ENCODE peak calls at places on chromosome 14, in nine cellular contexts. One of them, this sample, is unnamed.

GRCh38 chr14:24075485-24076301 is 4.3 kb downstream of the CPNE6 start:
- DNase-seq in H1: no peak
- DNase-seq in RWPE2: no peak
- DNase-seq in lower lobe of right lung: no peak
- DNase-seq in GM12878: no peak
- DNase-seq in GM06990: peak; percentile 36
- DNase-seq in stomach: peak; percentile 54
- DNase-seq in choroid plexus epithelial cell: no peak
- DNase-seq in upper lobe of right lung: no peak
- DNase-seq in this sample: no peak

GRCh38 chr14:92615451-92615850 is 101.9 kb downstream of the RIN3 start:
- DNase-seq in stomach: no peak
- DNase-seq in upper lobe of right lung: no peak
- DNase-seq in H1: no peak
- DNase-seq in choroid plexus epithelial cell: no peak
- DNase-seq in RWPE2: no peak
- DNase-seq in GM06990: peak; percentile 52
- DNase-seq in GM12878: peak; percentile 66
- DNase-seq in lower lobe of right lung: no peak
- DNase-seq in this sample: no peak

GRCh38 chr14:89625988-89626806 is 209.2 kb upstream of the FOXN3 start:
- DNase-seq in H1: no peak
- DNase-seq in choroid plexus epithelial cell: no peak
- DNase-seq in GM06990: no peak
- DNase-seq in stomach: no peak
- DNase-seq in upper lobe of right lung: no peak
- DNase-seq in GM12878: no peak
- DNase-seq in lower lobe of right lung: no peak
- DNase-seq in RWPE2: no peak
- DNase-seq in this sample: no peak

GRCh38 chr14:37563189-37563588 is 31.9 kb downstream of the FOXA1 start:
- DNase-seq in upper lobe of right lung: no peak
- DNase-seq in H1: no peak
- DNase-seq in choroid plexus epithelial cell: no peak
- DNase-seq in stomach: no peak
- DNase-seq in GM06990: no peak
- DNase-seq in RWPE2: no peak
- DNase-seq in GM12878: no peak
- DNase-seq in lower lobe of right lung: no peak
- DNase-seq in this sample: no peak

GRCh38 chr14:103949386-103949785 is 7.1 kb upstream of the RD3L start:
- DNase-seq in GM06990: no peak
- DNase-seq in lower lobe of right lung: no peak
- DNase-seq in GM12878: no peak
- DNase-seq in H1: no peak
- DNase-seq in choroid plexus epithelial cell: peak; percentile 40
- DNase-seq in upper lobe of right lung: no peak
- DNase-seq in stomach: no peak
- DNase-seq in RWPE2: no peak
- DNase-seq in this sample: no peak

GRCh38 chr14:41901089-41901488 is 294.4 kb downstream of the LRFN5 start:
- DNase-seq in lower lobe of right lung: no peak
- DNase-seq in stomach: no peak
- DNase-seq in upper lobe of right lung: no peak
- DNase-seq in RWPE2: no peak
- DNase-seq in H1: no peak
- DNase-seq in GM12878: no peak
- DNase-seq in choroid plexus epithelial cell: no peak
- DNase-seq in GM06990: no peak
- DNase-seq in this sample: no peak

GRCh38 chr14:73789996-73790581 is 61.5 kb upstream of the PTGR2 start:
- DNase-seq in stomach: no peak
- DNase-seq in upper lobe of right lung: no peak
- DNase-seq in choroid plexus epithelial cell: peak; percentile 97
- DNase-seq in RWPE2: no peak
- DNase-seq in GM06990: no peak
- DNase-seq in lower lobe of right lung: no peak
- DNase-seq in GM12878: no peak
- DNase-seq in H1: no peak
- DNase-seq in this sample: peak; percentile 99

GRCh38 chr14:86999076-86999475 is 993.9 kb downstream of the GALC start:
- DNase-seq in RWPE2: no peak
- DNase-seq in choroid plexus epithelial cell: no peak
- DNase-seq in stomach: no peak
- DNase-seq in upper lobe of right lung: no peak
- DNase-seq in GM06990: no peak
- DNase-seq in H1: no peak
- DNase-seq in lower lobe of right lung: no peak
- DNase-seq in GM12878: no peak
- DNase-seq in this sample: no peak

GRCh38 chr14:92846162-92846897 is 52.2 kb downstream of the GOLGA5 start:
- DNase-seq in GM12878: peak; percentile 86
- DNase-seq in upper lobe of right lung: no peak
- DNase-seq in choroid plexus epithelial cell: peak; percentile 85
- DNase-seq in stomach: no peak
- DNase-seq in H1: no peak
- DNase-seq in RWPE2: no peak
- DNase-seq in GM06990: peak; percentile 59
- DNase-seq in lower lobe of right lung: no peak
- DNase-seq in this sample: no peak

GRCh38 chr14:55245657-55246268 is 25.5 kb upstream of the FBXO34 start:
- DNase-seq in stomach: no peak
- DNase-seq in H1: no peak
- DNase-seq in upper lobe of right lung: no peak
- DNase-seq in choroid plexus epithelial cell: peak; percentile 70
- DNase-seq in GM12878: no peak
- DNase-seq in lower lobe of right lung: no peak
- DNase-seq in GM06990: no peak
- DNase-seq in RWPE2: no peak
- DNase-seq in this sample: peak; percentile 9

GRCh38 chr14:70791971-70792370 is 17.3 kb downstream of the MAP3K9 start:
- DNase-seq in RWPE2: no peak
- DNase-seq in H1: no peak
- DNase-seq in stomach: no peak
- DNase-seq in lower lobe of right lung: no peak
- DNase-seq in GM06990: no peak
- DNase-seq in choroid plexus epithelial cell: no peak
- DNase-seq in GM12878: no peak
- DNase-seq in upper lobe of right lung: no peak
- DNase-seq in this sample: no peak

GRCh38 chr14:22939684-22940083 is 10.5 kb upstream of the PRMT5 start:
- DNase-seq in upper lobe of right lung: no peak
- DNase-seq in choroid plexus epithelial cell: peak; percentile 28
- DNase-seq in lower lobe of right lung: no peak
- DNase-seq in GM12878: no peak
- DNase-seq in stomach: no peak
- DNase-seq in GM06990: no peak
- DNase-seq in H1: no peak
- DNase-seq in RWPE2: no peak
- DNase-seq in this sample: no peak

GRCh38 chr14:104553166-104554087 is 26.1 kb upstream of the C14orf180 start:
- DNase-seq in upper lobe of right lung: peak; percentile 51
- DNase-seq in choroid plexus epithelial cell: no peak
- DNase-seq in RWPE2: peak; percentile 51
- DNase-seq in H1: no peak
- DNase-seq in stomach: no peak
- DNase-seq in lower lobe of right lung: peak; percentile 41
- DNase-seq in GM12878: no peak
- DNase-seq in GM06990: no peak
- DNase-seq in this sample: no peak

GRCh38 chr14:95338436-95338835 is 18.7 kb upstream of the CLMN start:
- DNase-seq in RWPE2: no peak
- DNase-seq in stomach: no peak
- DNase-seq in lower lobe of right lung: no peak
- DNase-seq in H1: no peak
- DNase-seq in GM12878: no peak
- DNase-seq in GM06990: no peak
- DNase-seq in upper lobe of right lung: no peak
- DNase-seq in choroid plexus epithelial cell: no peak
- DNase-seq in this sample: no peak

GRCh38 chr14:37202265-37202664 is 4.5 kb downstream of the MIPOL1 start:
- DNase-seq in GM06990: no peak
- DNase-seq in lower lobe of right lung: no peak
- DNase-seq in choroid plexus epithelial cell: peak; percentile 20
- DNase-seq in GM12878: no peak
- DNase-seq in upper lobe of right lung: no peak
- DNase-seq in stomach: no peak
- DNase-seq in RWPE2: no peak
- DNase-seq in H1: no peak
- DNase-seq in this sample: peak; percentile 11

DNA sequence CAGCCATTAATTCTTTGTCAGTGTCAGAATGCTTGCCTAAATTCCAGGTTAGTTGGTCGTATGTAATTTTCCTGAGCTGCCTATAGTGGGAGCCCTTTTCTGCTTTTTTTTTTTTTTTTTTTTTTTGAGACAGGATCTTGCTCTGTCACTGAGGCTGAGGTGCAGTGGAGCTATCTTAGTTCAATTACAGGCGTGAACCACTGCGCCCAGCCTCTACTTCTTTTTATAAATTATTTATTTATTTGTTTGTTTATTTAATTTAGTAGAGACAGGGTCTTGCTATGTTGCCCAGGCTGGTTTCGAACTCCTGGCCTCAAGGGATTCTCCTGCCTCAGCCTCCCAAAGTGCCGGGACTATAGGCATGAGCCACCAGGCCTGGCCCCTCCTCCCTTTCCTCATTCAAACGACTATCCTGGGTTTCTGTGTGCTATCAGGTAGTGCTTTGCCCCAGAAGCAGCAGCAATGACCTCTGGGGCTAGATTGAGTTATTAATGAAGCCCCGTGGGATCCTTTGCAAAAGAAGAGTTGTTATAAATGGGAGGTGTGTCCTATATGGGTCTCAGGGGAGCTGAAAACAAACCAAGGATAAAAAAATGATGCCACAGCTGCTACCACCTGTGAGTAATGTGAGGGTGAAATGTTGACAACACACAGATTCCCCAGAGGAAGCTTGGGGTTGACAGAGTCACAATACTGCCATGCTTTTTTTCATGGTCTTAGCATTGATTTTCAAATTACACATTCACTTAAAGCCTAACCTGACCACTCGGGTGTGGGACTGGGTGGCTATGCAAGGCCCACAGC is 34.6 kb upstream of the NFKBIA start:
- DNase-seq in stomach: no peak
- DNase-seq in GM12878: peak; percentile 39
- DNase-seq in GM06990: no peak
- DNase-seq in upper lobe of right lung: no peak
- DNase-seq in H1: no peak
- DNase-seq in lower lobe of right lung: no peak
- DNase-seq in RWPE2: no peak
- DNase-seq in choroid plexus epithelial cell: peak; percentile 34
- DNase-seq in this sample: no peak
- TF ChIP-seq CTCF in stomach: no peak
- TF ChIP-seq CTCF in GM12878: peak; percentile 62
- TF ChIP-seq CTCF in GM06990: peak; percentile 64
- TF ChIP-seq CTCF in upper lobe of right lung: peak; percentile 38
- TF ChIP-seq CTCF in H1: peak; percentile 49
- TF ChIP-seq CTCF in lower lobe of right lung: peak; percentile 35
- TF ChIP-seq CTCF in RWPE2: peak; percentile 86
- TF ChIP-seq CTCF in choroid plexus epithelial cell: peak; percentile 65
- TF ChIP-seq CTCF in this sample: peak; percentile 55

GRCh38 chr14:35829449-35829848 is 3.3 kb downstream of the BRMS1L start:
- DNase-seq in upper lobe of right lung: no peak
- DNase-seq in GM12878: no peak
- DNase-seq in stomach: no peak
- DNase-seq in lower lobe of right lung: no peak
- DNase-seq in H1: no peak
- DNase-seq in GM06990: no peak
- DNase-seq in RWPE2: no peak
- DNase-seq in choroid plexus epithelial cell: peak; percentile 19
- DNase-seq in this sample: no peak
- H3K4me3 ChIP-seq in upper lobe of right lung: no peak overlapping the region
- H3K4me3 ChIP-seq in GM12878: no peak overlapping the region
- H3K4me3 ChIP-seq in stomach: no peak overlapping the region
- H3K4me3 ChIP-seq in lower lobe of right lung: no peak overlapping the region
- H3K4me3 ChIP-seq in H1: no peak overlapping the region
- H3K4me3 ChIP-seq in GM06990: no peak overlapping the region
- H3K4me3 ChIP-seq in RWPE2: no peak overlapping the region
- H3K4me3 ChIP-seq in choroid plexus epithelial cell: no peak overlapping the region
- H3K4me3 ChIP-seq in this sample: no peak overlapping the region

GRCh38 chr14:21724115-21724973 is 50.7 kb upstream of the OR4E1 start:
- DNase-seq in GM06990: no peak
- DNase-seq in GM12878: no peak
- DNase-seq in choroid plexus epithelial cell: no peak
- DNase-seq in RWPE2: no peak
- DNase-seq in upper lobe of right lung: no peak
- DNase-seq in H1: no peak
- DNase-seq in lower lobe of right lung: no peak
- DNase-seq in stomach: no peak
- DNase-seq in this sample: no peak

GRCh38 chr14:21721504-21721903 is 47.9 kb upstream of the OR4E1 start:
- DNase-seq in GM06990: no peak
- DNase-seq in GM12878: no peak
- DNase-seq in upper lobe of right lung: no peak
- DNase-seq in choroid plexus epithelial cell: no peak
- DNase-seq in RWPE2: no peak
- DNase-seq in stomach: no peak
- DNase-seq in H1: no peak
- DNase-seq in lower lobe of right lung: no peak
- DNase-seq in this sample: no peak

GRCh38 chr14:21719841-21720240 is 46.2 kb upstream of the OR4E1 start:
- DNase-seq in choroid plexus epithelial cell: no peak
- DNase-seq in lower lobe of right lung: no peak
- DNase-seq in H1: no peak
- DNase-seq in GM06990: no peak
- DNase-seq in GM12878: no peak
- DNase-seq in RWPE2: no peak
- DNase-seq in stomach: no peak
- DNase-seq in upper lobe of right lung: no peak
- DNase-seq in this sample: no peak

GRCh38 chr14:21723431-21724045 is 49.9 kb upstream of the OR4E1 start:
- DNase-seq in stomach: no peak
- DNase-seq in GM12878: no peak
- DNase-seq in choroid plexus epithelial cell: peak; percentile 4
- DNase-seq in GM06990: no peak
- DNase-seq in H1: peak; percentile 79
- DNase-seq in upper lobe of right lung: no peak
- DNase-seq in RWPE2: peak; percentile 54
- DNase-seq in lower lobe of right lung: no peak
- DNase-seq in this sample: no peak
- TF ChIP-seq CTCF in stomach: no peak
- TF ChIP-seq CTCF in GM12878: peak; percentile 31
- TF ChIP-seq CTCF in choroid plexus epithelial cell: peak; percentile 10
- TF ChIP-seq CTCF in GM06990: peak; percentile 45
- TF ChIP-seq CTCF in H1: peak; percentile 85
- TF ChIP-seq CTCF in upper lobe of right lung: no peak
- TF ChIP-seq CTCF in RWPE2: peak; percentile 25
- TF ChIP-seq CTCF in lower lobe of right lung: no peak
- TF ChIP-seq CTCF in this sample: no peak

GRCh38 chr14:65156568-65157366 is 54.5 kb upstream of the MAX start:
- DNase-seq in GM12878: peak; percentile 45
- DNase-seq in GM06990: peak; percentile 49
- DNase-seq in RWPE2: no peak
- DNase-seq in choroid plexus epithelial cell: peak; percentile 78
- DNase-seq in stomach: no peak
- DNase-seq in lower lobe of right lung: peak; percentile 54
- DNase-seq in upper lobe of right lung: peak; percentile 72
- DNase-seq in H1: no peak
- DNase-seq in this sample: peak; percentile 71
- H3K4me3 ChIP-seq in GM12878: peak overlapping the region; percentile 48
- H3K4me3 ChIP-seq in GM06990: no peak overlapping the region
- H3K4me3 ChIP-seq in RWPE2: no peak overlapping the region
- H3K4me3 ChIP-seq in choroid plexus epithelial cell: no peak overlapping the region
- H3K4me3 ChIP-seq in stomach: no peak overlapping the region
- H3K4me3 ChIP-seq in lower lobe of right lung: peak overlapping the region; percentile 27
- H3K4me3 ChIP-seq in upper lobe of right lung: peak overlapping the region; percentile 6
- H3K4me3 ChIP-seq in H1: no peak overlapping the region
- H3K4me3 ChIP-seq in this sample: no peak overlapping the region

GRCh38 chr14:63443361-63443760 is 99.8 kb downstream of the PPP2R5E start:
- DNase-seq in GM12878: no peak
- DNase-seq in upper lobe of right lung: no peak
- DNase-seq in H1: no peak
- DNase-seq in choroid plexus epithelial cell: no peak
- DNase-seq in lower lobe of right lung: no peak
- DNase-seq in GM06990: no peak
- DNase-seq in stomach: no peak
- DNase-seq in RWPE2: no peak
- DNase-seq in this sample: no peak
- TF ChIP-seq CTCF in GM12878: no peak
- TF ChIP-seq CTCF in upper lobe of right lung: no peak
- TF ChIP-seq CTCF in H1: no peak
- TF ChIP-seq CTCF in choroid plexus epithelial cell: no peak
- TF ChIP-seq CTCF in lower lobe of right lung: no peak
- TF ChIP-seq CTCF in GM06990: no peak
- TF ChIP-seq CTCF in stomach: no peak
- TF ChIP-seq CTCF in RWPE2: no peak
- TF ChIP-seq CTCF in this sample: no peak